ENCODE peak calls at places on chromosomes 4 and X, in eight cellular contexts. Y is fibroblast of pulmonary artery, C is heart left ventricle, G is uterus, K is right lobe of liver, T is AG09309, S is GM12865, R is A673. U is an unnamed sample.

GRCh38 chr4:115332078-115332477 is 218.7 kb upstream of the NDST4 start:
- DNase-seq in Y (no peak), C (no peak), G (no peak), K (no peak), T (no peak), S (no peak), R (no peak), U (no peak)

GRCh38 chrX:149493567-149494562 is 11.2 kb downstream of the IDS start:
- DNase-seq in Y (no peak), C (peak; percentile 45), G (no peak), K (no peak), T (no peak), S (no peak), R (no peak), U (no peak)

GRCh38 chr4:89371614-89372013 is 64.0 kb upstream of the GPRIN3 start:
- DNase-seq in Y (no peak), C (no peak), G (no peak), K (no peak), T (no peak), S (no peak), R (no peak), U (no peak)

GRCh38 chr4:174828845-174829701 is at the start of gene GLRA3:
- DNase-seq in Y (peak; percentile 65), C (no peak), G (no peak), K (no peak), T (no peak), S (peak; percentile 80), R (peak; percentile 69), U (peak; percentile 13)

GRCh38 chr4:125952631-125953030 is 637.9 kb downstream of the FAT4 start:
- DNase-seq in Y (no peak), C (no peak), G (no peak), K (no peak), T (no peak), S (no peak), R (no peak), U (no peak)

GRCh38 chrX:153968754-153969124 is 2.9 kb downstream of the HCFC1 start:
- DNase-seq in Y (no peak), C (no peak), G (no peak), K (no peak), T (no peak), S (peak; percentile 48), R (peak; percentile 42), U (no peak)

GRCh38 chr4:73259552-73260140 is 1.0 kb upstream of the ANKRD17 start:
- DNase-seq in Y (no peak), C (no peak), G (no peak), K (no peak), T (no peak), S (peak; percentile 48), R (no peak), U (no peak)

GRCh38 chr4:86333236-86333635 is 26.6 kb downstream of the MAPK10 start:
- DNase-seq in Y (no peak), C (no peak), G (no peak), K (no peak), T (no peak), S (no peak), R (no peak), U (no peak)

GRCh38 chr4:55253911-55254593 is 92.0 kb upstream of the SRD5A3 start:
- DNase-seq in Y (no peak), C (no peak), G (no peak), K (no peak), T (no peak), S (no peak), R (no peak), U (no peak)

GRCh38 chr4:2009651-2010233 is 968 bp upstream of the NELFA start:
- DNase-seq in Y (peak; percentile 57), C (peak; percentile 32), G (no peak), K (peak; percentile 78), T (no peak), S (peak; percentile 68), R (peak; percentile 69), U (peak; percentile 59)

GRCh38 chr4:88831063-88831462 is 133.4 kb upstream of the NAP1L5 start:
- DNase-seq in Y (no peak), C (no peak), G (no peak), K (no peak), T (no peak), S (no peak), R (no peak), U (no peak)

GRCh38 chr4:85368932-85369331 is 106.0 kb upstream of the ARHGAP24 start:
- DNase-seq in Y (no peak), C (no peak), G (no peak), K (no peak), T (no peak), S (no peak), R (no peak), U (no peak)

GRCh38 chr4:1822568-1823544 is 29.8 kb downstream of the FGFR3 start:
- DNase-seq in Y (no peak), C (no peak), G (no peak), K (no peak), T (no peak), S (no peak), R (no peak), U (no peak)

GRCh38 chr4:48669086-48669485 is 111.0 kb downstream of the FRYL start:
- DNase-seq in Y (no peak), C (no peak), G (no peak), K (no peak), T (no peak), S (no peak), R (no peak), U (no peak)

GRCh38 chrX:68669094-68669830 is 21.8 kb downstream of the STARD8 start:
- DNase-seq in Y (no peak), C (no peak), G (peak; percentile 28), K (no peak), T (no peak), S (no peak), R (no peak), U (no peak)

GRCh38 chr4:8699479-8700145 is 107.0 kb downstream of the CPZ start:
- DNase-seq in Y (no peak), C (peak; percentile 15), G (no peak), K (peak; percentile 9), T (no peak), S (no peak), R (no peak), U (no peak)

GRCh38 chr4:53313510-53313909 is 52.4 kb downstream of the SCFD2 start:
- DNase-seq in Y (peak; percentile 65), C (no peak), G (no peak), K (no peak), T (no peak), S (no peak), R (peak; percentile 60), U (no peak)

GRCh38 chr4:7699040-7699439 is 240.6 kb downstream of the AFAP1 start:
- DNase-seq in Y (peak; percentile 75), C (peak; percentile 57), G (peak; percentile 36), K (no peak), T (peak; percentile 80), S (no peak), R (no peak), U (no peak)

GRCh38 chr4:174764105-174764729 is 64.8 kb downstream of the GLRA3 start:
- DNase-seq in Y (peak; percentile 71), C (no peak), G (no peak), K (no peak), T (peak; percentile 28), S (peak; percentile 48), R (peak; percentile 61), U (peak; percentile 22)

GRCh38 chr4:7775396-7775795 is 164.3 kb downstream of the AFAP1 start:
- DNase-seq in Y (no peak), C (no peak), G (no peak), K (no peak), T (no peak), S (no peak), R (no peak), U (no peak)

GRCh38 chr4:26055855-26056254 is 141.8 kb downstream of the SMIM20 start:
- DNase-seq in Y (no peak), C (no peak), G (no peak), K (no peak), T (no peak), S (peak; percentile 11), R (no peak), U (no peak)

GRCh38 chrX:17403231-17403691 is 28.3 kb downstream of the NHS start:
- DNase-seq in Y (no peak), C (no peak), G (no peak), K (no peak), T (no peak), S (no peak), R (no peak), U (no peak)

GRCh38 chr4:87589531-87589930 is 18.8 kb upstream of the DSPP start:
- DNase-seq in Y (peak; percentile 93), C (no peak), G (no peak), K (no peak), T (peak; percentile 74), S (no peak), R (peak; percentile 30), U (no peak)

GRCh38 chr4:37882665-37883296 is 8.1 kb upstream of the TBC1D1 start:
- DNase-seq in Y (no peak), C (no peak), G (no peak), K (no peak), T (no peak), S (no peak), R (no peak), U (no peak)
- TF ChIP-seq CTCF in Y (peak; percentile 10), C (no peak), G (no peak), K (no peak), T (peak; percentile 9), S (no peak), R (peak; percentile 38), U (no peak)

GRCh38 chrX:134023851-134024281 is 38.5 kb upstream of the GPC3 start:
- DNase-seq in Y (peak; percentile 22), C (no peak), G (no peak), K (no peak), T (no peak), S (no peak), R (no peak), U (no peak)

GRCh38 chrX:134025986-134026731 is 40.8 kb upstream of the GPC3 start:
- DNase-seq in Y (no peak), C (no peak), G (no peak), K (no peak), T (no peak), S (no peak), R (peak; percentile 5), U (no peak)

GRCh38 chrX:134019567-134020206 is 34.3 kb upstream of the GPC3 start:
- DNase-seq in Y (no peak), C (no peak), G (no peak), K (no peak), T (no peak), S (no peak), R (no peak), U (no peak)

GRCh38 chrX:134024686-134025377 is 39.4 kb upstream of the GPC3 start:
- DNase-seq in Y (no peak), C (no peak), G (no peak), K (no peak), T (no peak), S (no peak), R (no peak), U (no peak)

GRCh38 chrX:134020910-134021309 is 35.5 kb upstream of the GPC3 start:
- DNase-seq in Y (no peak), C (no peak), G (no peak), K (no peak), T (no peak), S (no peak), R (no peak), U (no peak)
- TF ChIP-seq CTCF in Y (no peak), C (no peak), G (no peak), K (no peak), T (no peak), S (no peak), R (no peak), U (no peak)

GRCh38 chrX:21996872-21997271 is 35.3 kb upstream of the PHEX start:
- DNase-seq in Y (peak; percentile 83), C (no peak), G (no peak), K (no peak), T (peak; percentile 2), S (no peak), R (peak; percentile 71), U (no peak)
- TF ChIP-seq CTCF in Y (no peak), C (no peak), G (no peak), K (no peak), T (no peak), S (no peak), R (no peak), U (no peak)

GRCh38 chrX:74458738-74459137 is 37.4 kb downstream of the SLC16A2 start:
- DNase-seq in Y (peak; percentile 62), C (no peak), G (no peak), K (no peak), T (peak; percentile 69), S (no peak), R (peak; percentile 67), U (no peak)
- TF ChIP-seq CTCF in Y (no peak), C (no peak), G (no peak), K (no peak), T (peak; percentile 4), S (no peak), R (peak; percentile 22), U (no peak)